ENCODE peak calls at places on chromosomes 5 and 9, in seven cellular contexts. U, S, Z, D, A, L and R are unnamed samples.

GRCh38 chr5:62653864-62654575 is 75.4 kb downstream of the LRRC70 start:
- DNase-seq in A (no peak), D (no peak), S (no peak), U (no peak), Z (no peak), L (no peak), R (no peak)

GRCh38 chr9:123848447-123849085 is 81.4 kb downstream of the DENND1A start:
- DNase-seq in U (no peak), Z (no peak), D (no peak), A (no peak), S (no peak), L (no peak), R (no peak)

GRCh38 chr9:127057970-127058644 is 64.3 kb downstream of the ANGPTL2 start:
- DNase-seq in A (no peak), S (peak), Z (no peak), L (peak), D (no peak), U (peak), R (no peak)

GRCh38 chr5:73422164-73422563 is 26.4 kb downstream of the FOXD1 start:
- DNase-seq in L (no peak), D (no peak), S (no peak), Z (no peak), A (no peak), U (no peak), R (no peak)

GRCh38 chr9:130021123-130021522 is 21.9 kb downstream of the FNBP1 start:
- DNase-seq in D (no peak), L (no peak), U (peak), Z (no peak), A (no peak), S (no peak), R (no peak)

GRCh38 chr9:85402541-85402940 is 339.2 kb downstream of the AGTPBP1 start:
- DNase-seq in L (no peak), S (no peak), Z (no peak), U (no peak), D (no peak), A (no peak), R (no peak)

GRCh38 chr5:134642931-134643530 is 5.6 kb upstream of the SEC24A start:
- DNase-seq in L (no peak), Z (peak), S (peak), U (no peak), D (no peak), A (no peak), R (no peak)

GRCh38 chr5:62143268-62144229 is 162.5 kb upstream of the KIF2A start:
- DNase-seq in U (peak), Z (peak), L (peak), S (peak), D (peak), A (no peak), R (no peak)

GRCh38 chr5:139414601-139415121 is 10.8 kb upstream of the SPATA24 start:
- DNase-seq in S (no peak), A (no peak), L (no peak), U (peak), Z (no peak), D (no peak), R (peak)

GRCh38 chr9:128920381-128921058 is at the start of gene PHYHD1:
- DNase-seq in D (peak), S (peak), Z (no peak), A (peak), L (peak), U (peak), R (peak)

GRCh38 chr5:148433826-148434225 is 50.1 kb downstream of the FBXO38 start:
- DNase-seq in U (no peak), Z (no peak), L (no peak), D (no peak), A (no peak), S (no peak), R (no peak)

GRCh38 chr9:96136992-96137665 is 164.8 kb downstream of the HSD17B3 start:
- DNase-seq in S (peak), A (peak), U (peak), D (no peak), L (peak), Z (peak), R (no peak)

GRCh38 chr9:89116064-89116817 is 62.4 kb downstream of the SHC3 start:
- DNase-seq in U (peak), A (no peak), L (peak), S (peak), Z (peak), D (no peak), R (no peak)

GRCh38 chr9:132978451-132979087 is at the start of gene GFI1B:
- DNase-seq in S (no peak), A (no peak), D (no peak), Z (no peak), U (no peak), L (no peak), R (no peak)

GRCh38 chr9:75432888-75433287 is 344.6 kb downstream of the OSTF1 start:
- DNase-seq in Z (no peak), S (no peak), L (no peak), D (no peak), A (peak), U (no peak), R (no peak)

GRCh38 chr5:38535281-38535750 is 21.1 kb downstream of the LIFR start:
- DNase-seq in S (peak), U (no peak), L (no peak), Z (no peak), D (no peak), A (no peak), R (no peak)

DNA sequence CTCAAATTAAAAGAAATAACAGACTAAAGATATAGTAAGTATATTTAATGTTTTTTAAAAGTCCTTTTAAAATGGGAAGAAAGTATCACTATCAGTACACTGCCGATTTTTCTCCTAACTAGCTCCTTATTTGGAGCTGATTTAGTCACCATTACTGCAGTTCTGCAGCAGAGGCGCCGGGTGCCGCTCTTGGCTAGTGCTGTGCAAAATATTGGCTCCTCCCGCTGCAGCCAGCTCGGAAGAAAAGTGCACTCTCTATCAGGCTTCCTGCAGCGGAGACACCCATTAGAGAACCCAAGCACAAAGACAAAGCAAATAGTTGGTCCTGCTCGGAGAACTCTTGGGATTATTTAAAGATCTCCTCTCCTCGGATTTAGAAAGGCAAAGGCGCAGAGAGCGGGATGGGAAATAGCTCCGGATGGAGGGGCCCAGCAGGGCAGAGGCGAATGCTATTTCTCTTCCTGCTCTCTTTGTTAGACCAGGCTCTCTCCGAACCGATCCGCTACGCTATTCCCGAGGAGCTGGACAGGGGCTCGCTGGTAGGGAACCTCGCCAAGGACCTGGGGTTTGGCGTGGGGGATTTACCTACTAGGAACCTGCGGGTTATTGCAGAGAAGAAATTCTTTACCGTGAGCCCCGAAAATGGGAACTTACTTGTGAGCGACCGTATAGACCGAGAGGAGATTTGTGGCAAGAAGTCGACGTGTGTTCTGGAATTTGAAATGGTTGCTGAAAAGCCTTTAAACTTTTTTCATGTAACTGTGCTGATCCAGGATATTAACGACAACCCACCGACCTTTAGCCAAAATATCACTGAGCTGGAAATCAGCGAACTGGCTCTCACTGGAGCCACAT is at the start of gene PCDHGB3:
- DNase-seq in A (no peak), Z (no peak), L (peak), U (peak), S (peak), D (peak), R (no peak)
- H3K4me3 ChIP-seq in A (peak), Z (peak), L (peak), U (peak), S (peak), D (no peak), R (peak)

DNA sequence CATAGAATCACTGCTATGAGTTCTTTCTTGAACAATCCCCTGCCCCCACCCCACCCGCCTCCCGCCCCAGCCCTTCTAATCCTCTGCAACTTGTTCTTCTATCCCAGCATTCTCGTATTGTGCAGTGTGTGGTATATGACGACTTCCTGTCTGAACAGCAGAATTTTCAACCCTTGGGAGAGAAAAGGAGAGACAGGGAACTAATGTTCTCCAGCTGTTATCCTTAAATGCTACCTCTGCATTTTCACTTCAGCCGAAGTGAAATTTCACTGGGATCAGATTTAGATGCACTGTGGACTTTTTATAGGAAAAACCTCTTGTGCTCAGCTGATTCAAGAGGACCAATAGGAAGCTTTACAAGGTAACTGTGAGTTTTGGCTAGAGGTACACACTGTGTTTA is 2.2 kb downstream of the FBXL7 start:
- DNase-seq in L (peak), D (peak), Z (no peak), U (peak), A (no peak), S (peak), R (no peak)
- H3K4me3 ChIP-seq in L (peak), D (peak), Z (peak), U (peak), A (peak), S (peak), R (peak)

GRCh38 chr5:68292316-68292715 is 76.8 kb downstream of the PIK3R1 start:
- DNase-seq in S (no peak), A (no peak), L (peak), D (no peak), U (peak), Z (no peak), R (no peak)
- H3K4me3 ChIP-seq in S (no peak), A (no peak), L (no peak), D (peak), U (no peak), Z (no peak), R (peak)

DNA sequence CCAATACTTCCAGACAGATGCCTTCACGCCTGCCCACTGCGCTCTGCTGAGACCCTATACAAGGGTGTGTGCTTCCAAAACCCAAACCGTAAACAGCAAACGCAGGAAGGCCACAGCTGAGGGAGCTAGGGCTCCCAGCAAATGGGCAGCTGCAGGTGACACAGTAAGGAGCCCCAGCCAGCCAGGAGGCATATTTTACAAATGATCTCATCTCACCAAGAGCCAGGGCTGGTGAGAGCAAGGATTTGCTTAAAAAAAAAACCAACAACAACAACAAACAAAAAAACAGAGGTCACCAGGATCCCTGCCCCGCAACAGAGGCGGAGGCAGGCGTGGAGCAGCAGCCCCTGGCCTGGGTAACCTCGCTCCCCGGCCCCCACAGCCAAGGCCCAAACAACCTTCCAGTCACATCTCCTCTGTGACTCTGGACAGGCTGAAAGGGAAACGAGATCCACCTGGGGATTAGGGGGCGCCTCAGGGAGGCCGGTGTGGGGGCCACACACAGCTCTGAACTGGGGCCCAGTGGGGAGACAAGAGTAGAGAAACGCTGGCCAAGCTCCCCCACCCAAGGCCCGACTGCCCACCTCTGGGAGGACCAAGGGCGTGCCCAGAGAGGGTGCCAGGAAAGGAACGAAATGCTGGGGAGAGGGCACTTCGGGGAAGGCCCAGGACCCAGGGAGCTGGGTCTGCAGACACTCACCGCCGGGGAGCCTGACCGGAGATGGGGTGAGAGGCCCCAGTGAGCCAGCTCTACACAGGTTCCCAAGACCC is 3.3 kb downstream of the NACC2 start:
- DNase-seq in D (no peak), Z (no peak), S (no peak), L (peak), A (no peak), U (peak), R (no peak)
- H3K4me3 ChIP-seq in D (no peak), Z (no peak), S (no peak), L (no peak), A (no peak), U (no peak), R (peak)

GRCh38 chr9:4678679-4679267 is 596 bp upstream of the CDC37L1 start:
- DNase-seq in D (peak), Z (no peak), A (no peak), S (peak), L (peak), U (peak), R (no peak)

GRCh38 chr9:4677392-4677791 is 2.0 kb upstream of the CDC37L1 start:
- DNase-seq in S (no peak), U (no peak), D (no peak), L (no peak), A (no peak), Z (no peak), R (no peak)

GRCh38 chr9:4679268-4680177 is at the start of gene CDC37L1:
- DNase-seq in S (peak), D (peak), A (peak), L (peak), U (peak), Z (peak), R (peak)

GRCh38 chr9:4680178-4680535 is 788 bp downstream of the CDC37L1 start:
- DNase-seq in S (no peak), L (no peak), Z (no peak), D (no peak), A (no peak), U (peak), R (no peak)

GRCh38 chr9:4680750-4681149 is 1.4 kb downstream of the CDC37L1 start:
- DNase-seq in U (peak), D (no peak), Z (no peak), A (no peak), L (peak), S (peak), R (no peak)
- H3K4me3 ChIP-seq in U (peak), D (peak), Z (peak), A (peak), L (peak), S (peak), R (peak)